ENCODE peak calls at places on chromosomes 4 and X, in nine cellular contexts. B, G, X, I, N, F, J, R and K are unnamed samples.

GRCh38 chr4:98638661-98639060 is 19.8 kb downstream of the TSPAN5 start:
- DNase-seq in B (no peak), G (no peak), X (no peak), I (no peak), N (peak; percentile 65), F (no peak), J (no peak), R (no peak), K (no peak)

GRCh38 chrX:145823132-145823531 is 5.5 kb downstream of the SLITRK2 start:
- DNase-seq in B (no peak), G (no peak), X (no peak), I (no peak), N (no peak), F (no peak), J (no peak), R (no peak), K (no peak)

GRCh38 chrX:82648062-82648461 is 860.0 kb upstream of the POU3F4 start:
- DNase-seq in B (no peak), G (no peak), X (no peak), I (no peak), N (no peak), F (no peak), J (no peak), R (no peak), K (no peak)

GRCh38 chr4:7987148-7987989 is 47.7 kb upstream of the AFAP1 start:
- DNase-seq in B (peak; percentile 73), G (peak; percentile 75), X (peak; percentile 59), I (peak; percentile 79), N (peak; percentile 40), F (peak; percentile 67), J (peak; percentile 41), R (no peak), K (peak; percentile 85)

GRCh38 chr4:93764647-93765246 is 63.8 kb upstream of the ATOH1 start:
- DNase-seq in B (peak; percentile 24), G (no peak), X (no peak), I (no peak), N (peak; percentile 2), F (no peak), J (peak; percentile 15), R (no peak), K (peak; percentile 30)

GRCh38 chrX:44873415-44874270 is 655 bp downstream of the KDM6A start:
- DNase-seq in B (peak; percentile 29), G (peak; percentile 44), X (peak; percentile 43), I (peak; percentile 57), N (peak; percentile 22), F (peak; percentile 69), J (no peak), R (peak; percentile 90), K (peak; percentile 60)

GRCh38 chrX:39955621-39956020 is 142.1 kb downstream of the BCOR start:
- DNase-seq in B (no peak), G (no peak), X (no peak), I (no peak), N (no peak), F (no peak), J (no peak), R (no peak), K (no peak)

GRCh38 chrX:912677-913076 is 282.1 kb downstream of the SHOX start:
- DNase-seq in B (no peak), G (no peak), X (no peak), I (no peak), N (no peak), F (no peak), J (no peak), R (no peak), K (no peak)

GRCh38 chr4:41709844-41710481 is 38.6 kb downstream of the PHOX2B start:
- DNase-seq in B (no peak), G (no peak), X (no peak), I (no peak), N (peak; percentile 90), F (no peak), J (peak; percentile 38), R (no peak), K (no peak)

GRCh38 chrX:65926095-65927019 is 113.5 kb downstream of the VSIG4 start:
- DNase-seq in B (peak; percentile 19), G (no peak), X (no peak), I (peak; percentile 11), N (no peak), F (no peak), J (no peak), R (no peak), K (no peak)

GRCh38 chr4:100450449-100450848 is 67.4 kb downstream of the EMCN start:
- DNase-seq in B (no peak), G (no peak), X (no peak), I (no peak), N (peak; percentile 18), F (no peak), J (no peak), R (no peak), K (no peak)

GRCh38 chr4:8242782-8243556 is 26.6 kb upstream of the HTRA3 start:
- DNase-seq in B (no peak), G (no peak), X (no peak), I (no peak), N (no peak), F (no peak), J (no peak), R (no peak), K (no peak)

GRCh38 chr4:105147226-105148151 is 813 bp downstream of the TET2 start:
- DNase-seq in B (peak; percentile 26), G (peak; percentile 27), X (peak; percentile 30), I (peak; percentile 18), N (peak; percentile 42), F (peak; percentile 26), J (no peak), R (peak; percentile 24), K (peak; percentile 54)

GRCh38 chrX:49269768-49270248 is at the start of gene PPP1R3F:
- DNase-seq in B (no peak), G (no peak), X (no peak), I (no peak), N (no peak), F (no peak), J (no peak), R (peak; percentile 94), K (no peak)

GRCh38 chr4:10371869-10372471 is 85.3 kb downstream of the ZNF518B start:
- DNase-seq in B (peak; percentile 63), G (no peak), X (no peak), I (no peak), N (no peak), F (no peak), J (no peak), R (peak; percentile 26), K (no peak)

GRCh38 chrX:70041993-70042392 is 7.7 kb downstream of the AWAT2 start:
- DNase-seq in B (no peak), G (no peak), X (no peak), I (no peak), N (no peak), F (no peak), J (no peak), R (no peak), K (no peak)

GRCh38 chrX:153903991-153904957 is at the start of gene AVPR2:
- DNase-seq in B (peak; percentile 33), G (peak; percentile 40), X (no peak), I (no peak), N (no peak), F (peak; percentile 53), J (no peak), R (peak; percentile 40), K (peak; percentile 33)

GRCh38 chrX:23883737-23884354 is 23.9 kb downstream of the APOO start:
- DNase-seq in B (peak; percentile 36), G (no peak), X (no peak), I (no peak), N (peak; percentile 77), F (no peak), J (peak; percentile 79), R (no peak), K (no peak)

GRCh38 chrX:130224810-130225209 is 43.9 kb downstream of the ZNF280C start:
- DNase-seq in B (no peak), G (no peak), X (no peak), I (no peak), N (no peak), F (no peak), J (no peak), R (no peak), K (no peak)
- H3K27ac ChIP-seq in B (no peak overlapping the region), G (no peak overlapping the region), X (no peak overlapping the region), I (no peak overlapping the region), N (no peak overlapping the region), F (no peak overlapping the region), J (no peak overlapping the region), R (no peak overlapping the region), K (no peak overlapping the region)

GRCh38 chr4:120616-121015 is 3.7 kb upstream of the ZNF718 start:
- DNase-seq in B (no peak), G (no peak), X (no peak), I (no peak), N (no peak), F (no peak), J (no peak), R (no peak), K (no peak)
- H3K4me3 ChIP-seq in B (no peak overlapping the region), G (no peak overlapping the region), X (no peak overlapping the region), I (no peak overlapping the region), N (no peak overlapping the region), F (no peak overlapping the region), J (no peak overlapping the region), R (no peak overlapping the region), K (no peak overlapping the region)

DNA sequence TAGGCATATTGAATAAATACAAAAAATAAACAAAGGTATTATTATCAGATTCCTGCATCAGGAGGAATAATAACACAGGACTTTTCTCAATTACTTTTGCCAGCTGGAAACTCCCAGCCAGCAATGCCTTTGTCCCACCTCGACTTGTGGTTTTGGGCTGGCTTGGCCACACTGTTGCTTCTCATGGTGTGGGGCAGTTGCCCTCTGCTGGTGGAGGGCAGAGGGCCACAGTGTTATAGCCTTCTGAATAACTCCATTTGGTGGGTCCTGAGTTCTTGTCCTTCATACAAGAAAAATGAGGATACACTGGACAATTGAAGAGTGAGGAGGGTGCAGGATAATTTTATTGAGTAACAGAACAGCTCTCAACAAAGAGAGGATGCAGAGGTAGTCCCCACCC is 1206.0 kb upstream of the ADGRL3 start:
- DNase-seq in B (no peak), G (no peak), X (no peak), I (no peak), N (no peak), F (no peak), J (no peak), R (no peak), K (no peak)
- TF ChIP-seq CTCF in B (no peak), G (peak; percentile 42), X (no peak), I (no peak), N (no peak), F (peak; percentile 32), J (no peak), R (no peak), K (peak; percentile 38)

GRCh38 chrX:32572644-32573043 is 638.7 kb downstream of the DMD start:
- DNase-seq in B (no peak), G (no peak), X (no peak), I (no peak), N (no peak), F (no peak), J (no peak), R (no peak), K (no peak)

GRCh38 chrX:32576885-32577284 is 634.5 kb downstream of the DMD start:
- DNase-seq in B (no peak), G (no peak), X (no peak), I (no peak), N (no peak), F (no peak), J (no peak), R (no peak), K (no peak)

DNA sequence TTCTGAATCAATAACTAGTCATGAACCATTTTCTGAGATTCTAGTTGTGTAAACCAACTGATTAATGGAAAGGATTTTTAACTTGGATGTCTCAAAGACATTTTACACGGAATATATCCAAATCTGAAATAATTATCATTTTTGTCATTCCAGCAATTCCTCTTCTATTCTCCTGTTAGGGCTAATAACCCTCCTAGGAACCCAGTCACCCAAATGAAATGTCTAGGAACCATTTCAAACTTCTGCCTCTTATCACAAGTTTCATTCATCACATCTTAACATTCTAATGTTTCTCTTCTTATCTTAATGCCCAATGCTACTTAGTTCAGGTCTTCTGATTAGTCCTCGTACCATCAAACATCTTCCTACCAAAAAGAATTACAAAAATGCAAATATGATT is 639.8 kb downstream of the DMD start:
- DNase-seq in B (no peak), G (no peak), X (no peak), I (no peak), N (no peak), F (no peak), J (no peak), R (no peak), K (no peak)
- H3K27ac ChIP-seq in B (no peak overlapping the region), G (no peak overlapping the region), X (no peak overlapping the region), I (no peak overlapping the region), N (no peak overlapping the region), F (no peak overlapping the region), J (no peak overlapping the region), R (no peak overlapping the region), K (no peak overlapping the region)